ENCODE peak calls at places on chromosome 11, in four cellular contexts. U is AG09319; W is activated naive CD4-positive, alpha-beta T cell treated with anti-CD3 and anti-CD28 coated beads for 36 hours; C is HL-60. Z is an unnamed sample.

GRCh38 chr11:69497221-69497787 is 15.8 kb downstream of the LINC01488 start:
- DNase-seq in U (peak; percentile 83), W (no peak), C (no peak), Z (no peak)

GRCh38 chr11:15969281-15969680 is 387.1 kb downstream of the SOX6 start:
- DNase-seq in U (peak; percentile 52), W (no peak), C (peak; percentile 59), Z (peak; percentile 61)

GRCh38 chr11:24900524-24900923 is 403.7 kb downstream of the LUZP2 start:
- DNase-seq in U (no peak), W (no peak), C (no peak), Z (no peak)

GRCh38 chr11:95544095-95544795 is 245.3 kb downstream of the FAM76B start:
- DNase-seq in U (no peak), W (no peak), C (no peak), Z (no peak)

GRCh38 chr11:95372097-95372656 is 141.2 kb upstream of the SESN3 start:
- DNase-seq in U (no peak), W (no peak), C (peak; percentile 60), Z (no peak)

GRCh38 chr11:132379540-132379939 is 1009.1 kb downstream of the NTM start:
- DNase-seq in U (no peak), W (no peak), C (no peak), Z (no peak)

GRCh38 chr11:65636810-65637557 is 917 bp upstream of the SIPA1 start:
- DNase-seq in U (no peak), W (no peak), C (no peak), Z (no peak)

GRCh38 chr11:88384004-88384677 is 46.6 kb upstream of the CTSC start:
- DNase-seq in U (no peak), W (no peak), C (no peak), Z (no peak)

GRCh38 chr11:118304227-118304808 is at the start of gene CD3E:
- DNase-seq in U (no peak), W (peak; percentile 88), C (peak; percentile 13), Z (no peak)

GRCh38 chr11:125167954-125168821 is 3.6 kb downstream of the PKNOX2 start:
- DNase-seq in U (peak; percentile 75), W (no peak), C (no peak), Z (no peak)

GRCh38 chr11:34052036-34052607 is 591 bp downstream of the CAPRIN1 start:
- DNase-seq in U (peak; percentile 63), W (peak; percentile 92), C (peak; percentile 91), Z (peak; percentile 90)

GRCh38 chr11:30326114-30326783 is 3.3 kb downstream of the ARL14EP start:
- DNase-seq in U (no peak), W (no peak), C (peak; percentile 51), Z (no peak)

GRCh38 chr11:75242722-75243600 is 2.4 kb downstream of the TPBGL start:
- DNase-seq in U (no peak), W (no peak), C (no peak), Z (no peak)

GRCh38 chr11:12248330-12248729 is 129.0 kb upstream of the PARVA start:
- DNase-seq in U (no peak), W (no peak), C (no peak), Z (peak; percentile 50)

GRCh38 chr11:75547617-75548054 is 14.4 kb upstream of the SERPINH1 start:
- DNase-seq in U (no peak), W (peak; percentile 59), C (no peak), Z (peak; percentile 62)

GRCh38 chr11:9231848-9232177 is 33.3 kb downstream of the DENND5A start:
- DNase-seq in U (no peak), W (peak; percentile 27), C (peak; percentile 52), Z (peak; percentile 73)

GRCh38 chr11:124740277-124740882 is 638 bp downstream of the NRGN start:
- DNase-seq in U (no peak), W (peak; percentile 74), C (peak; percentile 56), Z (peak; percentile 41)

GRCh38 chr11:123707606-123708205 is 33.8 kb downstream of the ZNF202 start:
- DNase-seq in U (peak; percentile 19), W (peak; percentile 88), C (peak; percentile 57), Z (peak; percentile 51)

GRCh38 chr11:34175284-34176019 is 70.0 kb downstream of the NAT10 start:
- DNase-seq in U (no peak), W (no peak), C (no peak), Z (no peak)

GRCh38 chr11:21144556-21144955 is 475.2 kb downstream of the NELL1 start:
- DNase-seq in U (no peak), W (no peak), C (no peak), Z (no peak)

GRCh38 chr11:96065379-96065778 is 141.5 kb upstream of the MTMR2 start:
- DNase-seq in U (no peak), W (no peak), C (no peak), Z (no peak)

GRCh38 chr11:105181100-105181499 is 41.5 kb upstream of the CARD18 start:
- DNase-seq in U (no peak), W (no peak), C (peak; percentile 20), Z (peak; percentile 57)

GRCh38 chr11:7165911-7166310 is 77.1 kb downstream of the RBMXL2 start:
- DNase-seq in U (no peak), W (no peak), C (no peak), Z (no peak)

GRCh38 chr11:124717786-124718634 is 21.7 kb upstream of the NRGN start:
- DNase-seq in U (no peak), W (peak; percentile 54), C (no peak), Z (no peak)

GRCh38 chr11:72370201-72370600 is 64.1 kb downstream of the CLPB start:
- DNase-seq in U (no peak), W (no peak), C (no peak), Z (no peak)

GRCh38 chr11:17547932-17548331 is 873 bp downstream of the OTOG start:
- DNase-seq in U (no peak), W (no peak), C (no peak), Z (no peak)

GRCh38 chr11:73333626-73334199 is 25.6 kb downstream of the ARHGEF17 start:
- DNase-seq in U (no peak), W (no peak), C (no peak), Z (no peak)

GRCh38 chr11:26806209-26806608 is 84.3 kb upstream of the SLC5A12 start:
- DNase-seq in U (no peak), W (no peak), C (no peak), Z (no peak)

GRCh38 chr11:36469063-36469462 is 41.0 kb downstream of the TRAF6 start:
- DNase-seq in U (no peak), W (peak; percentile 55), C (no peak), Z (peak; percentile 25)

GRCh38 chr11:102476812-102477211 is 24.2 kb upstream of the TMEM123 start:
- DNase-seq in U (no peak), W (peak; percentile 61), C (peak; percentile 55), Z (peak; percentile 82)

Z was measured in RPMI8226.